ENCODE peak calls at places on chromosomes 3 and 15, in five cellular contexts. C is HEK293T; V is T-helper 2 cell; U is activated CD4-positive, alpha-beta T cell treated with anti-CD3 and anti-CD28 coated beads, Interleukin-2, amount 10 ng/mL, durations not matched to agents 7 days and 5 days; Z is H9. B is an unnamed sample.
A peak's percentile ranks its signal among the peaks of the same experiment; 100 is the strongest.

GRCh38 chr3:50737511-50738251 is 63.0 kb downstream of the DOCK3 start:
- DNase-seq in C (no peak), V (no peak), U (no peak), Z (no peak), B (no peak)

GRCh38 chr15:74584779-74585178 is 30.9 kb upstream of the CLK3 start:
- DNase-seq in C (no peak), V (no peak), U (no peak), Z (no peak), B (no peak)

GRCh38 chr3:31343075-31343474 is 189.7 kb upstream of the STT3B start:
- DNase-seq in C (no peak), V (no peak), U (no peak), Z (no peak), B (no peak)

GRCh38 chr3:20125912-20126311 is 60.1 kb downstream of the SGO1 start:
- DNase-seq in C (no peak), V (no peak), U (no peak), Z (no peak), B (no peak)

GRCh38 chr3:133881987-133882825 is 13.5 kb downstream of the RAB6B start:
- DNase-seq in C (no peak), V (peak; percentile 46), U (no peak), Z (peak; percentile 7), B (no peak)

GRCh38 chr15:98941595-98942255 is 65.9 kb downstream of the PGPEP1L start:
- DNase-seq in C (no peak), V (no peak), U (no peak), Z (no peak), B (no peak)

GRCh38 chr3:183122257-183122932 is 23.1 kb upstream of the MCCC1 start:
- DNase-seq in C (peak; percentile 26), V (peak; percentile 55), U (peak; percentile 21), Z (no peak), B (peak; percentile 33)

GRCh38 chr3:50603261-50604109 is 8.1 kb downstream of the CISH start:
- DNase-seq in C (no peak), V (no peak), U (no peak), Z (no peak), B (no peak)

GRCh38 chr3:72134989-72135451 is 350.1 kb upstream of the PROK2 start:
- DNase-seq in C (no peak), V (peak; percentile 35), U (no peak), Z (no peak), B (no peak)

GRCh38 chr3:42847731-42848130 is 27.9 kb downstream of the CYP8B1 start:
- DNase-seq in C (no peak), V (no peak), U (no peak), Z (peak; percentile 34), B (no peak)

GRCh38 chr3:73592154-73592877 is 32.4 kb downstream of the PDZRN3 start:
- DNase-seq in C (no peak), V (no peak), U (no peak), Z (no peak), B (no peak)

GRCh38 chr3:141366285-141367037 is 1.8 kb upstream of the ZBTB38 start:
- DNase-seq in C (no peak), V (no peak), U (no peak), Z (no peak), B (no peak)

GRCh38 chr15:73946046-73946678 is 19.9 kb downstream of the LOXL1 start:
- DNase-seq in C (no peak), V (no peak), U (no peak), Z (no peak), B (no peak)

GRCh38 chr15:73964736-73965093 is 27.4 kb downstream of the STOML1 start:
- DNase-seq in C (peak; percentile 92), V (peak; percentile 87), U (peak; percentile 89), Z (peak; percentile 94), B (peak; percentile 90)

GRCh38 chr3:33145221-33145900 is 31.5 kb downstream of the CRTAP start:
- DNase-seq in C (peak; percentile 5), V (no peak), U (no peak), Z (no peak), B (no peak)

GRCh38 chr3:22361465-22361864 is 610.5 kb upstream of the ZNF385D start:
- DNase-seq in C (no peak), V (no peak), U (no peak), Z (no peak), B (no peak)

GRCh38 chr3:22115581-22115980 is 364.6 kb upstream of the ZNF385D start:
- DNase-seq in C (no peak), V (no peak), U (no peak), Z (no peak), B (no peak)

GRCh38 chr3:179376474-179376873 is 29.0 kb downstream of the MFN1 start:
- DNase-seq in C (no peak), V (no peak), U (no peak), Z (no peak), B (no peak)

GRCh38 chr15:89413877-89414276 is 79.3 kb upstream of the POLG start:
- DNase-seq in C (no peak), V (no peak), U (no peak), Z (no peak), B (no peak)

GRCh38 chr3:23385327-23385726 is 182.2 kb downstream of the UBE2E2 start:
- DNase-seq in C (no peak), V (no peak), U (no peak), Z (no peak), B (no peak)

GRCh38 chr3:153311531-153311930 is 149.5 kb downstream of the RAP2B start:
- DNase-seq in C (no peak), V (no peak), U (no peak), Z (no peak), B (no peak)

GRCh38 chr3:77906102-77906709 is 866.3 kb downstream of the ROBO2 start:
- DNase-seq in C (no peak), V (peak; percentile 0), U (no peak), Z (no peak), B (no peak)

GRCh38 chr3:121885386-121885785 is 8.8 kb upstream of the SLC15A2 start:
- DNase-seq in C (no peak), V (no peak), U (no peak), Z (no peak), B (no peak)

GRCh38 chr15:96736384-96736783 is 405.9 kb downstream of the NR2F2 start:
- DNase-seq in C (no peak), V (no peak), U (no peak), Z (no peak), B (no peak)

GRCh38 chr3:15051531-15051930 is 13.6 kb downstream of the MRPS25 start:
- DNase-seq in C (peak; percentile 74), V (peak; percentile 62), U (peak; percentile 57), Z (peak; percentile 87), B (peak; percentile 88)

GRCh38 chr15:49627407-49627877 is 6.6 kb downstream of the DTWD1 start:
- DNase-seq in C (no peak), V (no peak), U (no peak), Z (no peak), B (no peak)

GRCh38 chr3:101138817-101139216 is 145.6 kb upstream of the ABI3BP start:
- DNase-seq in C (no peak), V (no peak), U (no peak), Z (no peak), B (no peak)

GRCh38 chr15:74402873-74403589 is 30.7 kb downstream of the SEMA7A start:
- DNase-seq in C (no peak), V (peak; percentile 86), U (peak; percentile 72), Z (no peak), B (no peak)

GRCh38 chr3:126130981-126131750 is 47.2 kb upstream of the SLC41A3 start:
- DNase-seq in C (no peak), V (no peak), U (no peak), Z (peak; percentile 15), B (no peak)

GRCh38 chr15:60442763-60443162 is 36.2 kb downstream of the ICE2 start:
- DNase-seq in C (no peak), V (no peak), U (no peak), Z (no peak), B (no peak)

GRCh38 chr3:16448691-16449090 is 64.8 kb downstream of the RFTN1 start:
- DNase-seq in C (peak; percentile 38), V (no peak), U (no peak), Z (peak; percentile 46), B (no peak)

GRCh38 chr3:131125684-131126083 is 99.0 kb downstream of the NEK11 start:
- DNase-seq in C (no peak), V (no peak), U (no peak), Z (no peak), B (no peak)

GRCh38 chr3:37811625-37812356 is 49.9 kb upstream of the CTDSPL start:
- DNase-seq in C (no peak), V (no peak), U (no peak), Z (no peak), B (no peak)

GRCh38 chr3:32392530-32393302 is 1.1 kb downstream of the CMTM7 start:
- DNase-seq in C (no peak), V (peak; percentile 57), U (peak; percentile 16), Z (no peak), B (peak; percentile 24)

GRCh38 chr3:140234256-140234655 is 299.3 kb downstream of the CLSTN2 start:
- DNase-seq in C (no peak), V (no peak), U (no peak), Z (no peak), B (no peak)

GRCh38 chr3:193974147-193974546 is 161.8 kb upstream of the HES1 start:
- DNase-seq in C (no peak), V (no peak), U (no peak), Z (no peak), B (no peak)

GRCh38 chr15:99719096-99719541 is 14.1 kb downstream of the LYSMD4 start:
- DNase-seq in C (no peak), V (no peak), U (no peak), Z (no peak), B (no peak)

GRCh38 chr3:129506272-129506742 is 22.1 kb upstream of the RHO start:
- DNase-seq in C (no peak), V (no peak), U (no peak), Z (no peak), B (no peak)

B was measured in HuH-7.5.